ENCODE peak calls at places on chromosomes 13 and 19, in ten cellular contexts. One of them, this sample, is unnamed.

GRCh38 chr19:35710784-35711723 is 6.7 kb downstream of the ZBTB32 start:
- DNase-seq in endothelial cell of umbilical vein: no peak
- DNase-seq in AG09319: no peak
- DNase-seq in hepatocyte: no peak
- DNase-seq in fibroblast of mammary gland: peak; percentile 13
- DNase-seq in omental fat pad: no peak
- DNase-seq in brain microvascular endothelial cell: no peak
- DNase-seq in BE2C: no peak
- DNase-seq in CD4-positive, alpha-beta T cell: no peak
- DNase-seq in tibial nerve: no peak
- DNase-seq in this sample: no peak

GRCh38 chr19:47315125-47315821 is 5.6 kb downstream of the C5AR1 start:
- DNase-seq in endothelial cell of umbilical vein: peak; percentile 11
- DNase-seq in AG09319: peak; percentile 56
- DNase-seq in hepatocyte: peak; percentile 90
- DNase-seq in fibroblast of mammary gland: peak; percentile 100
- DNase-seq in omental fat pad: no peak
- DNase-seq in brain microvascular endothelial cell: peak; percentile 96
- DNase-seq in BE2C: no peak
- DNase-seq in CD4-positive, alpha-beta T cell: no peak
- DNase-seq in tibial nerve: peak; percentile 65
- DNase-seq in this sample: no peak

GRCh38 chr13:31742102-31742695 is 2.9 kb downstream of the RXFP2 start:
- DNase-seq in endothelial cell of umbilical vein: peak; percentile 64
- DNase-seq in AG09319: peak; percentile 60
- DNase-seq in hepatocyte: peak; percentile 83
- DNase-seq in fibroblast of mammary gland: peak; percentile 81
- DNase-seq in omental fat pad: peak; percentile 41
- DNase-seq in brain microvascular endothelial cell: peak; percentile 55
- DNase-seq in BE2C: peak; percentile 78
- DNase-seq in CD4-positive, alpha-beta T cell: peak; percentile 52
- DNase-seq in tibial nerve: peak; percentile 74
- DNase-seq in this sample: peak; percentile 48

GRCh38 chr19:56765107-56765506 is 75.4 kb downstream of the PEG3 start:
- DNase-seq in endothelial cell of umbilical vein: no peak
- DNase-seq in AG09319: no peak
- DNase-seq in hepatocyte: no peak
- DNase-seq in fibroblast of mammary gland: peak; percentile 7
- DNase-seq in omental fat pad: peak; percentile 49
- DNase-seq in brain microvascular endothelial cell: peak; percentile 4
- DNase-seq in BE2C: peak; percentile 24
- DNase-seq in CD4-positive, alpha-beta T cell: no peak
- DNase-seq in tibial nerve: no peak
- DNase-seq in this sample: no peak

GRCh38 chr13:27789495-27790303 is 2.6 kb upstream of the GSX1 start:
- DNase-seq in endothelial cell of umbilical vein: no peak
- DNase-seq in AG09319: no peak
- DNase-seq in hepatocyte: no peak
- DNase-seq in fibroblast of mammary gland: no peak
- DNase-seq in omental fat pad: no peak
- DNase-seq in brain microvascular endothelial cell: no peak
- DNase-seq in BE2C: no peak
- DNase-seq in CD4-positive, alpha-beta T cell: no peak
- DNase-seq in tibial nerve: no peak
- DNase-seq in this sample: no peak

GRCh38 chr19:19563348-19563848 is 25.3 kb downstream of the CILP2 start:
- DNase-seq in endothelial cell of umbilical vein: no peak
- DNase-seq in AG09319: no peak
- DNase-seq in hepatocyte: no peak
- DNase-seq in fibroblast of mammary gland: no peak
- DNase-seq in omental fat pad: no peak
- DNase-seq in brain microvascular endothelial cell: no peak
- DNase-seq in BE2C: no peak
- DNase-seq in CD4-positive, alpha-beta T cell: no peak
- DNase-seq in tibial nerve: no peak
- DNase-seq in this sample: no peak

GRCh38 chr13:78239681-78240080 is 321.1 kb upstream of the EDNRB start:
- DNase-seq in endothelial cell of umbilical vein: no peak
- DNase-seq in AG09319: no peak
- DNase-seq in hepatocyte: no peak
- DNase-seq in fibroblast of mammary gland: no peak
- DNase-seq in omental fat pad: no peak
- DNase-seq in brain microvascular endothelial cell: no peak
- DNase-seq in BE2C: no peak
- DNase-seq in CD4-positive, alpha-beta T cell: no peak
- DNase-seq in tibial nerve: no peak
- DNase-seq in this sample: no peak

GRCh38 chr19:42132851-42133528 is 744 bp upstream of the POU2F2 start:
- DNase-seq in endothelial cell of umbilical vein: peak; percentile 45
- DNase-seq in AG09319: no peak
- DNase-seq in hepatocyte: peak; percentile 75
- DNase-seq in fibroblast of mammary gland: no peak
- DNase-seq in omental fat pad: peak; percentile 30
- DNase-seq in brain microvascular endothelial cell: no peak
- DNase-seq in BE2C: peak; percentile 69
- DNase-seq in CD4-positive, alpha-beta T cell: peak; percentile 78
- DNase-seq in tibial nerve: peak; percentile 51
- DNase-seq in this sample: peak; percentile 43

GRCh38 chr19:5967994-5968430 is 9.9 kb downstream of the RANBP3 start:
- DNase-seq in endothelial cell of umbilical vein: peak; percentile 84
- DNase-seq in AG09319: peak; percentile 54
- DNase-seq in hepatocyte: peak; percentile 88
- DNase-seq in fibroblast of mammary gland: peak; percentile 84
- DNase-seq in omental fat pad: no peak
- DNase-seq in brain microvascular endothelial cell: peak; percentile 72
- DNase-seq in BE2C: peak; percentile 70
- DNase-seq in CD4-positive, alpha-beta T cell: peak; percentile 48
- DNase-seq in tibial nerve: peak; percentile 77
- DNase-seq in this sample: no peak

GRCh38 chr19:29098863-29099481 is 114.0 kb downstream of the UQCRFS1 start:
- DNase-seq in endothelial cell of umbilical vein: no peak
- DNase-seq in AG09319: peak; percentile 83
- DNase-seq in hepatocyte: peak; percentile 75
- DNase-seq in fibroblast of mammary gland: peak; percentile 94
- DNase-seq in omental fat pad: peak; percentile 51
- DNase-seq in brain microvascular endothelial cell: peak; percentile 7
- DNase-seq in BE2C: no peak
- DNase-seq in CD4-positive, alpha-beta T cell: no peak
- DNase-seq in tibial nerve: peak; percentile 64
- DNase-seq in this sample: no peak

GRCh38 chr13:55577082-55577846 is 1563.5 kb upstream of the PRR20A start:
- DNase-seq in endothelial cell of umbilical vein: no peak
- DNase-seq in AG09319: no peak
- DNase-seq in hepatocyte: no peak
- DNase-seq in fibroblast of mammary gland: no peak
- DNase-seq in omental fat pad: no peak
- DNase-seq in brain microvascular endothelial cell: no peak
- DNase-seq in BE2C: no peak
- DNase-seq in CD4-positive, alpha-beta T cell: no peak
- DNase-seq in tibial nerve: no peak
- DNase-seq in this sample: no peak

GRCh38 chr19:3593156-3593555 is 7.9 kb downstream of the GIPC3 start:
- DNase-seq in endothelial cell of umbilical vein: no peak
- DNase-seq in AG09319: no peak
- DNase-seq in hepatocyte: no peak
- DNase-seq in fibroblast of mammary gland: no peak
- DNase-seq in omental fat pad: no peak
- DNase-seq in brain microvascular endothelial cell: no peak
- DNase-seq in BE2C: no peak
- DNase-seq in CD4-positive, alpha-beta T cell: no peak
- DNase-seq in tibial nerve: no peak
- DNase-seq in this sample: no peak
- TF ChIP-seq CTCF in endothelial cell of umbilical vein: peak; percentile 7
- TF ChIP-seq CTCF in AG09319: no peak
- TF ChIP-seq CTCF in hepatocyte: no peak
- TF ChIP-seq CTCF in fibroblast of mammary gland: no peak
- TF ChIP-seq CTCF in omental fat pad: no peak
- TF ChIP-seq CTCF in brain microvascular endothelial cell: peak; percentile 45
- TF ChIP-seq CTCF in BE2C: no peak
- TF ChIP-seq CTCF in CD4-positive, alpha-beta T cell: no peak
- TF ChIP-seq CTCF in tibial nerve: no peak
- TF ChIP-seq CTCF in this sample: no peak

GRCh38 chr13:81172603-81173002 is 831.7 kb upstream of the SPRY2 start:
- DNase-seq in endothelial cell of umbilical vein: no peak
- DNase-seq in AG09319: no peak
- DNase-seq in hepatocyte: no peak
- DNase-seq in fibroblast of mammary gland: no peak
- DNase-seq in omental fat pad: no peak
- DNase-seq in brain microvascular endothelial cell: no peak
- DNase-seq in BE2C: no peak
- DNase-seq in CD4-positive, alpha-beta T cell: no peak
- DNase-seq in tibial nerve: no peak
- DNase-seq in this sample: no peak

DNA sequence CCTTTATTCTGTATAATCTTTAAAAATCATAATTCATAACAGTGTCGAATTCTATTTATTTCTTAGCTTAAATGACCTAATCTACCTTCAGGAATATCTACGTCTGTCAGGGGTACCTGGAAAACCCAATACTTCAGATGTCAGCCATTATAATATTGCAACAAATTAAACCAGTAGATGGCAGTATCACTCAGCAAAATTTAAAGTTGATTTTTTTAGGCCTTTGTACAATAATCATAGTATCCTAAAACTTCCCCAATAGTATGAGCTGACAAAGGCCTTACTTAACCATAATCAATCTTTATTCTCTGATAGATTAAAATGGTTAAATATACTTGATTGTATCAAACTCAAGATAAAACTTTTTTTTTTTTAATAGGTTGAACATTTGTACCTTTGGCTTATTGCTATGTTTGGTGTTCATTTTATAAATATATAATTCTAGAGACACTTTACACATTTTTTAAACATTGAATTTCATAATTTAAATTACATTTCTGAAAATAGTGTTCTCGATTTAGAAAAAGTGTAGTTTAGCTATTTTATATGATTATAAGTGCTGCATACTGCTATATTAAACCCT is 830.2 kb upstream of the SPRY2 start:
- DNase-seq in endothelial cell of umbilical vein: peak; percentile 32
- DNase-seq in AG09319: no peak
- DNase-seq in hepatocyte: peak; percentile 16
- DNase-seq in fibroblast of mammary gland: peak; percentile 15
- DNase-seq in omental fat pad: no peak
- DNase-seq in brain microvascular endothelial cell: no peak
- DNase-seq in BE2C: no peak
- DNase-seq in CD4-positive, alpha-beta T cell: no peak
- DNase-seq in tibial nerve: no peak
- DNase-seq in this sample: no peak
- TF ChIP-seq CTCF in endothelial cell of umbilical vein: peak; percentile 17
- TF ChIP-seq CTCF in AG09319: peak; percentile 31
- TF ChIP-seq CTCF in hepatocyte: peak; percentile 74
- TF ChIP-seq CTCF in fibroblast of mammary gland: peak; percentile 57
- TF ChIP-seq CTCF in omental fat pad: no peak
- TF ChIP-seq CTCF in brain microvascular endothelial cell: peak; percentile 27
- TF ChIP-seq CTCF in BE2C: peak; percentile 52
- TF ChIP-seq CTCF in CD4-positive, alpha-beta T cell: no peak
- TF ChIP-seq CTCF in tibial nerve: peak; percentile 47
- TF ChIP-seq CTCF in this sample: peak; percentile 71

GRCh38 chr13:33087091-33087490 is 70.9 kb downstream of the KL start:
- DNase-seq in endothelial cell of umbilical vein: no peak
- DNase-seq in AG09319: no peak
- DNase-seq in hepatocyte: no peak
- DNase-seq in fibroblast of mammary gland: no peak
- DNase-seq in omental fat pad: no peak
- DNase-seq in brain microvascular endothelial cell: peak; percentile 40
- DNase-seq in BE2C: no peak
- DNase-seq in CD4-positive, alpha-beta T cell: no peak
- DNase-seq in tibial nerve: no peak
- DNase-seq in this sample: no peak

GRCh38 chr13:33089311-33089710 is 73.1 kb downstream of the KL start:
- DNase-seq in endothelial cell of umbilical vein: no peak
- DNase-seq in AG09319: no peak
- DNase-seq in hepatocyte: no peak
- DNase-seq in fibroblast of mammary gland: no peak
- DNase-seq in omental fat pad: no peak
- DNase-seq in brain microvascular endothelial cell: no peak
- DNase-seq in BE2C: no peak
- DNase-seq in CD4-positive, alpha-beta T cell: no peak
- DNase-seq in tibial nerve: no peak
- DNase-seq in this sample: no peak

GRCh38 chr13:33087790-33088189 is 71.6 kb downstream of the KL start:
- DNase-seq in endothelial cell of umbilical vein: peak; percentile 30
- DNase-seq in AG09319: no peak
- DNase-seq in hepatocyte: no peak
- DNase-seq in fibroblast of mammary gland: no peak
- DNase-seq in omental fat pad: no peak
- DNase-seq in brain microvascular endothelial cell: no peak
- DNase-seq in BE2C: no peak
- DNase-seq in CD4-positive, alpha-beta T cell: no peak
- DNase-seq in tibial nerve: no peak
- DNase-seq in this sample: no peak

GRCh38 chr13:33092422-33092987 is 76.3 kb downstream of the KL start:
- DNase-seq in endothelial cell of umbilical vein: peak; percentile 74
- DNase-seq in AG09319: no peak
- DNase-seq in hepatocyte: no peak
- DNase-seq in fibroblast of mammary gland: no peak
- DNase-seq in omental fat pad: no peak
- DNase-seq in brain microvascular endothelial cell: no peak
- DNase-seq in BE2C: no peak
- DNase-seq in CD4-positive, alpha-beta T cell: no peak
- DNase-seq in tibial nerve: no peak
- DNase-seq in this sample: no peak

GRCh38 chr13:33090755-33091454 is 74.7 kb downstream of the KL start:
- DNase-seq in endothelial cell of umbilical vein: peak; percentile 83
- DNase-seq in AG09319: no peak
- DNase-seq in hepatocyte: no peak
- DNase-seq in fibroblast of mammary gland: no peak
- DNase-seq in omental fat pad: no peak
- DNase-seq in brain microvascular endothelial cell: no peak
- DNase-seq in BE2C: no peak
- DNase-seq in CD4-positive, alpha-beta T cell: no peak
- DNase-seq in tibial nerve: no peak
- DNase-seq in this sample: no peak
- TF ChIP-seq CTCF in endothelial cell of umbilical vein: no peak
- TF ChIP-seq CTCF in AG09319: no peak
- TF ChIP-seq CTCF in hepatocyte: no peak
- TF ChIP-seq CTCF in fibroblast of mammary gland: no peak
- TF ChIP-seq CTCF in omental fat pad: no peak
- TF ChIP-seq CTCF in brain microvascular endothelial cell: no peak
- TF ChIP-seq CTCF in BE2C: no peak
- TF ChIP-seq CTCF in CD4-positive, alpha-beta T cell: no peak
- TF ChIP-seq CTCF in tibial nerve: no peak
- TF ChIP-seq CTCF in this sample: no peak

DNA sequence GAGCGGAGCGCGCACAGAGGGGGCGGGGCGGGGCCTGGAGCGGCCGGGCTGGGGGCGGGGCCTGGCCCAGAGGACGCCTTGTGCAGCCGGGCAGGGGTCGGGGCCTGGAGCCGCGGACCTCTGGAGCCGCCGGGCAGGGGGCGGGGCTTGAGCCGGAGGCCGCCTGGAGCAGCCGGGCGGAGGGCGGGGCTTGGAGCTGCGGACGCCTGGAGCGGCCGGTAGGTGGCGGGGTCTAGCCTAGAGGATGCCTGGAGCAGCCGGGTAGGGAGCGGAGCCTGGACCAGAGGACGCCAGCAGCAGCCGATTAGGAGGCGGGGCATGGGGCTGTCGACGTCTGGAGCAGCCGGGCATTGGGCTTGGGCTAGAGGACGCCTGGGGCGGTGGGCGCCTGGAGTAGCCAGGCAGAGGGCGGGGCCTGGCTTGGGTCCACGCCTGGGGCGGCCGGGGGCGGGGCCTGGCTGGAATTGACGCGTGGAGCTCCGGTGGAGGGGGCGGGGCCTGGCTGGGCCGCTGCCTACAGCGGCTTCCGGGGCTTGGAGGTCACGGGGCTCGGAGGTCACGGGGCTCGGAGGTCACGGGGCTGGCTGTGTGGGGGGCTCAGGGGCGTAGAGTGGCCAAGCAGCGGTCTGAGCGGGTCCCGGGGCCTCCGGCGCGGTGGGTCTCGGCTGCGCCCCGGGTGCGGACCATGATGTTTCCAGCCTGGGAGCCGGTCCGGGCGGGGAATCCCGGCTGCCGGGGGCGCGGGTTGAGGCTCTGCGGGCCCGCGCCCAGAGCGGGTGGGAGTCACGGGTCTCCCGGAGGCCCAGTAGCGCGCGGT is at the start of gene ANKRD10:
- DNase-seq in endothelial cell of umbilical vein: peak; percentile 100
- DNase-seq in AG09319: peak; percentile 99
- DNase-seq in hepatocyte: peak; percentile 100
- DNase-seq in fibroblast of mammary gland: peak; percentile 98
- DNase-seq in omental fat pad: peak; percentile 90
- DNase-seq in brain microvascular endothelial cell: peak; percentile 99
- DNase-seq in BE2C: peak; percentile 100
- DNase-seq in CD4-positive, alpha-beta T cell: peak; percentile 90
- DNase-seq in tibial nerve: peak; percentile 97
- DNase-seq in this sample: peak; percentile 99
- TF ChIP-seq CTCF in endothelial cell of umbilical vein: peak; percentile 90
- TF ChIP-seq CTCF in AG09319: peak; percentile 73
- TF ChIP-seq CTCF in hepatocyte: peak; percentile 98
- TF ChIP-seq CTCF in fibroblast of mammary gland: peak; percentile 60
- TF ChIP-seq CTCF in omental fat pad: no peak
- TF ChIP-seq CTCF in brain microvascular endothelial cell: peak; percentile 81
- TF ChIP-seq CTCF in BE2C: peak; percentile 65
- TF ChIP-seq CTCF in CD4-positive, alpha-beta T cell: peak; percentile 76
- TF ChIP-seq CTCF in tibial nerve: peak; percentile 84
- TF ChIP-seq CTCF in this sample: peak; percentile 83

This sample was measured in mesothelial cell of epicardium.